ENCODE peak calls at places on chromosomes 13 and 19, in seven cellular contexts. A is WERI-Rb-1, J is B cell, S is brain microvascular endothelial cell, N is bronchial epithelial cell, T is AG10803, D is GM06990. O is an unnamed sample.

GRCh38 chr19:39733841-39734240 is 4.0 kb downstream of the CLC start:
- DNase-seq in J (no peak), T (no peak), S (no peak), A (no peak), N (no peak), D (no peak), O (no peak)

GRCh38 chr13:51564671-51565070 is 19.6 kb upstream of the WDFY2 start:
- DNase-seq in N (no peak), J (no peak), A (no peak), S (no peak), T (no peak), D (no peak), O (no peak)

GRCh38 chr13:77425705-77426104 is 98.8 kb upstream of the MYCBP2 start:
- DNase-seq in S (no peak), D (no peak), T (no peak), J (no peak), A (no peak), N (no peak), O (no peak)

GRCh38 chr19:39563408-39563807 is 23.4 kb upstream of the EID2 start:
- DNase-seq in T (no peak), N (peak), A (peak), J (no peak), D (no peak), S (peak), O (no peak)

GRCh38 chr19:17244618-17245534 is 843 bp downstream of the NR2F6 start:
- DNase-seq in D (no peak), S (no peak), J (no peak), T (no peak), A (no peak), N (no peak), O (peak)

GRCh38 chr19:49149652-49150105 is 5.5 kb downstream of the HRC start:
- DNase-seq in J (no peak), T (peak), N (peak), S (peak), A (peak), D (no peak), O (no peak)

GRCh38 chr19:39131255-39131755 is 5.7 kb downstream of the PAK4 start:
- DNase-seq in S (peak), N (no peak), T (no peak), J (no peak), D (no peak), A (no peak), O (no peak)

GRCh38 chr19:43562698-43563241 is 12.6 kb downstream of the XRCC1 start:
- DNase-seq in T (peak), S (peak), N (peak), D (peak), A (no peak), J (peak), O (peak)

GRCh38 chr19:54457773-54458647 is 5.6 kb downstream of the LENG9 start:
- DNase-seq in T (no peak), J (no peak), N (no peak), A (no peak), D (no peak), S (no peak), O (no peak)

GRCh38 chr13:79307433-79307861 is 98.6 kb downstream of the RBM26 start:
- DNase-seq in A (no peak), T (no peak), D (no peak), N (no peak), J (no peak), S (no peak), O (no peak)

GRCh38 chr19:53157601-53158000 is 1.3 kb downstream of the ZNF347 start:
- DNase-seq in J (no peak), T (peak), A (peak), N (no peak), S (no peak), D (no peak), O (no peak)

GRCh38 chr19:7527516-7528191 is 5.2 kb downstream of the MCOLN1 start:
- DNase-seq in D (no peak), A (no peak), T (no peak), N (no peak), S (no peak), J (no peak), O (no peak)

GRCh38 chr19:7524992-7525739 is 2.7 kb downstream of the MCOLN1 start:
- DNase-seq in J (no peak), D (no peak), N (no peak), S (no peak), T (no peak), A (no peak), O (no peak)

GRCh38 chr19:7524523-7524922 is 2.1 kb downstream of the MCOLN1 start:
- DNase-seq in D (no peak), A (no peak), T (no peak), J (no peak), N (no peak), S (no peak), O (no peak)

GRCh38 chr19:7528192-7528519 is 5.7 kb downstream of the MCOLN1 start:
- DNase-seq in A (no peak), N (no peak), T (no peak), S (no peak), J (no peak), D (no peak), O (no peak)

DNA sequence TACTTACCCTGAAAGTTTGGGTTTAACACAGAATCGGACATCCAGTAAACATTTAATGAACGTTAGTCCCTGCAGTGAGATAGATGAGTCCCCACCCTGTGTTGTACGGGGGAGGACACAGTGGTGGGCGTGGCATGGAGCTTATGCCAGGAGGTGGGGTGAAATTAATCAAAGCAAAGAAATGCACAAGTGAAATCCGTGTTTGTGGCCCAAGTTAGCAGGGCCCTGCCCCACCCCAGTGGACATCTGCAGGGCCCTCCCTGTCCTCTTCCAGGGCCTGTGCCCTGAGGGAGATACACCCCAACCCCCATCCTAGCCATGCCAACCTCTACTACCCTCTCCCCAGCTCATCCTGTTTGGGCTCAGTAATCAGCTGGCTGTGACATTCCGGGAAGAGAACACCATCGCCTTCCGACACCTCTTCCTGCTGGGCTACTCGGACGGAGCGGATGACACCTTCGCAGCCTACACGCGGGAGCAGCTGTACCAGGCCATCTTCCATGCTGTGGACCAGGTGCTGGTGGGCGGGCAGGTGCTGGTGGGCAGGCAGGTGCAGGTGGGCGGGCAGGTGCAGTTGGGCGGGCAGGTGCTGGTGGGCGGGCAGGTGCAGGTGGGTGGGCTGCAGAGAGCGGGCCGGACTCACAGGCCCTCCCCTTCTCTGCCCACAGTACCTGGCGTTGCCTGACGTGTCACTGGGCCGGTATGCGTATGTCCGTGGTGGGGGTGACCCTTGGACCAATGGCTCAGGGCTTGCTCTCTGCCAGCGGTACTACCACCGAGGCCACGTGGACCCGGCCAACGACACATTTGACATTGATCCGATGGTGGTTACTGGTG is 3.9 kb downstream of the MCOLN1 start:
- DNase-seq in D (no peak), A (no peak), J (no peak), T (no peak), S (no peak), N (no peak), O (no peak)
- TF ChIP-seq CTCF in D (no peak), A (no peak), J (no peak), T (no peak), S (no peak), N (no peak), O (no peak)

DNA sequence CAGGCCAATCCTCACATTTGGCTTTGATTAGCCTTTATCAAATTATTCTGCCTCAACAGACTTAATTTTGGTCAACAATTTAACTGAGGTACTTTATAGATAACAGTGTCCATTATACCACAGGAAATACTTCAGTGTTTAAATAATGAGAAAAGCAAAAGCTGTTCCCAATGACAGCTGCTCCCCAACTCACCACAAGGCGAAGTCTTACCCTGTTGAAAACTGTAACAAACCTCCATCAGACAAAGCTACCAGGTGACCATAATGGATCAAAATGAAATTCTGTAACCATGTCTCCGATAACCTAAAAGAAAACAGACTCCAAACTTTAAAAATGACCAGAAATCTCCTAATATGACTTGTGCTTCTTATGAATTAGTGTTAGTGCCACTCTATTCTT is 50.3 kb downstream of the ZNF44 start:
- DNase-seq in T (no peak), S (no peak), A (no peak), N (no peak), J (no peak), D (no peak), O (no peak)
- TF ChIP-seq CTCF in T (no peak), S (no peak), A (peak), N (peak), J (no peak), D (no peak), O (no peak)

GRCh38 chr13:69935043-69935442 is 172.6 kb upstream of the ATXN8OS start:
- DNase-seq in T (no peak), D (no peak), S (no peak), A (no peak), N (peak), J (no peak), O (no peak)
- TF ChIP-seq CTCF in T (no peak), D (peak), S (peak), A (peak), N (no peak), J (no peak), O (peak)

GRCh38 chr13:113819341-113819730 is 44.5 kb downstream of the GAS6 start:
- DNase-seq in J (no peak), T (no peak), N (no peak), D (no peak), S (no peak), A (no peak), O (no peak)

GRCh38 chr13:113819731-113820715 is 43.9 kb downstream of the GAS6 start:
- DNase-seq in N (no peak), J (no peak), T (peak), S (no peak), A (no peak), D (no peak), O (no peak)

GRCh38 chr13:113821847-113822246 is 42.0 kb downstream of the GAS6 start:
- DNase-seq in D (no peak), T (no peak), J (no peak), A (no peak), N (no peak), S (no peak), O (no peak)

GRCh38 chr13:113822266-113822665 is 41.6 kb downstream of the GAS6 start:
- DNase-seq in A (no peak), S (no peak), N (no peak), J (no peak), D (no peak), T (no peak), O (no peak)

GRCh38 chr13:113820813-113821651 is 42.8 kb downstream of the GAS6 start:
- DNase-seq in A (no peak), T (peak), D (no peak), J (no peak), S (peak), N (peak), O (no peak)
- TF ChIP-seq CTCF in A (no peak), T (no peak), D (no peak), J (no peak), S (peak), N (no peak), O (no peak)

GRCh38 chr13:64154514-64154913 is 2738.9 kb upstream of the PCDH20 start:
- DNase-seq in N (no peak), J (no peak), D (no peak), T (peak), A (no peak), S (no peak), O (no peak)
- TF ChIP-seq CTCF in N (no peak), J (no peak), D (no peak), T (peak), A (no peak), S (no peak), O (no peak)

DNA sequence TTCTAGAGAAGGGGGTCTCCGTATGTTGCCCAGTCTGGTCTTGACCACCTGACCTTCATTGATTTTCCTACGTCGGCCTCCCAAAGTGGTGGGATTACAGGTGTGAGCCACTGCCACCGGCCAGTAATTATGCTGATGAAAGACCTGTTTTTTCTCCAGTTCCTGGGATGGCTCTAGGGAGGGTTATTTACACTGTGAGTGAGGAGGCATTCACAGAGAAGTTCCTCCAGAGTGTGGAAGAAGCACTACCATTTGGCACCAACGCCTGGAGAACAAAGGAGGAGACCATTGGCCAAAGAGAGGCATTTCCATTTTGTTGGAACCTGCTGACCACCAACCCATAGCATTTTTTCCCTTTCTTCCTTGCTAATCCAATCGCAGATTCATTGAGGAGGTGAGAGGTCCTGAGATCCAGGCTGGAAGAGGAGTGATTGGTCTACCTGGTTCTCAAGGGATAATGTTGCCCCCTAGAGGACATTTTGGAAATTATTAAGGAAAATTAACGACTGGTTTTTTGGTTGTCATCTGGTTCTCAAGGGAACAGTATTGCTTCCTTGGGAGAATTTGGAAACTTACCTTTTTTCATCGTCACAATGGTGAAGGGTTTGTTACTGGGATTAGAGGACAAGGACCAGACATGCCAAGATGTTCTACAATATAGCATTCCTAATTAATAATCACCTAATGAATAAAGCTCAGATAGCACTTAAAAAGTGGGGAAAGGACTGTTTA is 5.5 kb upstream of the SAE1 start:
- DNase-seq in S (peak), T (peak), D (no peak), A (peak), N (peak), J (peak), O (peak)
- TF ChIP-seq CTCF in S (peak), T (peak), D (peak), A (peak), N (peak), J (peak), O (peak)

GRCh38 chr13:68551701-68552522 is 1321.8 kb upstream of the PCDH9 start:
- DNase-seq in S (no peak), T (no peak), A (no peak), N (no peak), J (peak), D (no peak), O (no peak)
- TF ChIP-seq CTCF in S (no peak), T (no peak), A (no peak), N (no peak), J (no peak), D (no peak), O (no peak)